ENCODE peak calls at places on chromosomes 11 and 22, in six cellular contexts. U, P, Y, J, L and M are unnamed samples. For H3K4me1, the result is how much of the 10 kb centered on the place peaks cover.

GRCh38 chr22:28943501-28943879 is 60.1 kb downstream of the ZNRF3 start:
- DNase-seq in U (no peak), P (no peak), Y (no peak), J (no peak), L (peak), M (no peak)

GRCh38 chr11:45948341-45948740 is 25.9 kb downstream of the LARGE2 start:
- DNase-seq in U (no peak), P (no peak), Y (no peak), J (no peak), L (no peak), M (no peak)

GRCh38 chr22:29313126-29314071 is 2.1 kb downstream of the RASL10A start:
- DNase-seq in U (peak), P (peak), Y (no peak), J (peak), L (no peak), M (no peak)

GRCh38 chr11:103170865-103171264 is 61.6 kb downstream of the DYNC2H1 start:
- DNase-seq in U (no peak), P (peak), Y (no peak), J (no peak), L (no peak), M (peak)

GRCh38 chr11:61869636-61870428 is 21.5 kb downstream of the FADS3 start:
- DNase-seq in U (peak), P (no peak), Y (peak), J (peak), L (no peak), M (no peak)

GRCh38 chr22:19816372-19817119 is 38.1 kb downstream of the GNB1L start:
- DNase-seq in U (no peak), P (no peak), Y (no peak), J (no peak), L (no peak), M (no peak)

GRCh38 chr11:62923634-62924411 is 2.7 kb upstream of the CHRM1 start:
- DNase-seq in U (peak), P (no peak), Y (no peak), J (peak), L (peak), M (peak)

GRCh38 chr11:57546869-57547518 is 9.6 kb downstream of the SMTNL1 start:
- DNase-seq in U (peak), P (peak), Y (peak), J (peak), L (peak), M (peak)

GRCh38 chr11:121696177-121696863 is 243.6 kb upstream of the SORL1-AS1 start:
- DNase-seq in U (no peak), P (no peak), Y (no peak), J (no peak), L (peak), M (no peak)

GRCh38 chr11:36333897-36334296 is 37.8 kb downstream of the PRR5L start:
- DNase-seq in U (peak), P (peak), Y (no peak), J (peak), L (peak), M (no peak)

GRCh38 chr11:9267680-9268079 is 2.5 kb upstream of the DENND5A start:
- DNase-seq in U (no peak), P (no peak), Y (no peak), J (no peak), L (no peak), M (no peak)

GRCh38 chr11:10322401-10322800 is 17.5 kb downstream of the ADM start:
- DNase-seq in U (no peak), P (no peak), Y (no peak), J (no peak), L (no peak), M (no peak)

GRCh38 chr22:32564170-32565001 is 89.8 kb downstream of the FBXO7 start:
- DNase-seq in U (no peak), P (peak), Y (no peak), J (no peak), L (no peak), M (no peak)

GRCh38 chr11:38553033-38553432 is 1955.0 kb upstream of the RAG2 start:
- DNase-seq in U (no peak), P (peak), Y (no peak), J (no peak), L (peak), M (no peak)

GRCh38 chr22:50523806-50524663 is 1.4 kb downstream of the SCO2 start:
- DNase-seq in U (no peak), P (no peak), Y (peak), J (no peak), L (no peak), M (peak)

GRCh38 chr22:38721551-38721950 is 15.8 kb downstream of the GTPBP1 start:
- DNase-seq in U (no peak), P (no peak), Y (no peak), J (no peak), L (no peak), M (no peak)

GRCh38 chr11:10208045-10208674 is 85.9 kb downstream of the SBF2 start:
- DNase-seq in U (peak), P (peak), Y (peak), J (peak), L (peak), M (no peak)

GRCh38 chr22:21948824-21949568 is 3.7 kb downstream of the PPM1F start:
- DNase-seq in U (no peak), P (no peak), Y (no peak), J (no peak), L (no peak), M (no peak)

GRCh38 chr22:48744283-48744641 is 1083.4 kb downstream of the BRD1 start:
- DNase-seq in U (no peak), P (no peak), Y (peak), J (no peak), L (no peak), M (no peak)

GRCh38 chr11:101434241-101434640 is 149.6 kb downstream of the TRPC6 start:
- DNase-seq in U (no peak), P (no peak), Y (no peak), J (no peak), L (no peak), M (no peak)

GRCh38 chr11:57473208-57473930 is 13.0 kb downstream of the RTN4RL2 start:
- DNase-seq in U (peak), P (no peak), Y (no peak), J (no peak), L (peak), M (no peak)

GRCh38 chr11:68927280-68928107 is 23.8 kb downstream of the IGHMBP2 start:
- DNase-seq in U (no peak), P (peak), Y (no peak), J (no peak), L (no peak), M (no peak)

GRCh38 chr22:16563555-16564520 is 28.8 kb downstream of the CCT8L2 start:
- DNase-seq in U (no peak), P (no peak), Y (no peak), J (no peak), L (no peak), M (no peak)

GRCh38 chr22:40289991-40290459 is 56.3 kb upstream of the ADSL start:
- DNase-seq in U (no peak), P (no peak), Y (no peak), J (no peak), L (no peak), M (no peak)

DNA sequence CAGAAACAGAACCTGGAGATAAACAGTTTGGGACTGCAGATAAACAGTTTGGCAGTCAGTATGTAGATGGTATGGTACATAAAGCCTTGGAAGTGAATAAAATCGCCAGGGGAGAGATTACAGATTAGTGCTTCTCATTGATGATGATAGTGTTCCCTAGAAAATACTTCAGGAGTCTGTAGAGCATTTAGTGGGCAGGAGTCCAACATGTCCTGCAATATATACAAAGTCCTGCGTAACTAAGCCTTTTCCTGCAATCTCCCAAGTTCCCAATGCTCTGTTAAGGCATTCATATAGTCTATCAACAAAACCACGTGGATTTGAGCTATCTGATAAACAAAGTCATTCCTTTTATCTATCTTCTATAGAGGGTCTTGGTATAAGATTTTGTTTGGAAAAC is 35.1 kb downstream of the NARS2 start:
- DNase-seq in U (no peak), P (peak), Y (peak), J (no peak), L (no peak), M (no peak)
- H3K4me1 ChIP-seq in U (under half), P (under half), Y (under half), J (under half), L (under half), M (under half)

GRCh38 chr11:1390603-1391164 is 950 bp downstream of the BRSK2 start:
- DNase-seq in U (no peak), P (no peak), Y (peak), J (peak), L (no peak), M (no peak)
- TF ChIP-seq EZH2 in U (no peak), P (peak), Y (peak), J (no peak), L (peak), M (no peak)

GRCh38 chr11:12124306-12124705 is 13.9 kb downstream of the MICAL2 start:
- DNase-seq in U (no peak), P (no peak), Y (no peak), J (no peak), L (no peak), M (no peak)
- H3K4me1 ChIP-seq in U (half or more), P (half or more), Y (under half), J (under half), L (under half), M (half or more)

GRCh38 chr11:130448039-130448415 is 418 bp upstream of the ADAMTS15 start:
- DNase-seq in U (no peak), P (no peak), Y (no peak), J (no peak), L (no peak), M (no peak)

GRCh38 chr11:130451261-130452019 is 3.0 kb downstream of the ADAMTS15 start:
- DNase-seq in U (no peak), P (peak), Y (no peak), J (no peak), L (peak), M (peak)

GRCh38 chr11:130449996-130450419 is 1.6 kb downstream of the ADAMTS15 start:
- DNase-seq in U (peak), P (peak), Y (peak), J (peak), L (no peak), M (no peak)

GRCh38 chr11:130448416-130449068 is at the start of gene ADAMTS15:
- DNase-seq in U (no peak), P (peak), Y (peak), J (peak), L (peak), M (peak)

DNA sequence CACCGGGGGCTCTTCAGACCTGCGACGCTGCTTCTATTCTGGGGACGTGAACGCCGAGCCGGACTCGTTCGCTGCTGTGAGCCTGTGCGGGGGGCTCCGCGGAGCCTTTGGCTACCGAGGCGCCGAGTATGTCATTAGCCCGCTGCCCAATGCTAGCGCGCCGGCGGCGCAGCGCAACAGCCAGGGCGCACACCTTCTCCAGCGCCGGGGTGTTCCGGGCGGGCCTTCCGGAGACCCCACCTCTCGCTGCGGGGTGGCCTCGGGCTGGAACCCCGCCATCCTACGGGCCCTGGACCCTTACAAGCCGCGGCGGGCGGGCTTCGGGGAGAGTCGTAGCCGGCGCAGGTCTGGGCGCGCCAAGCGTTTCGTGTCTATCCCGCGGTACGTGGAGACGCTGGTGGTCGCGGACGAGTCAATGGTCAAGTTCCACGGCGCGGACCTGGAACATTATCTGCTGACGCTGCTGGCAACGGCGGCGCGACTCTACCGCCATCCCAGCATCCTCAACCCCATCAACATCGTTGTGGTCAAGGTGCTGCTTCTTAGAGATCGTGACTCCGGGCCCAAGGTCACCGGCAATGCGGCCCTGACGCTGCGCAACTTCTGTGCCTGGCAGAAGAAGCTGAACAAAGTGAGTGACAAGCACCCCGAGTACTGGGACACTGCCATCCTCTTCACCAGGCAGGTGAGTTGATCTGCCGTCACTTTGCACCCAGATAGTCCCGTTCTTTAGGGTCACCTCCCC is 973 bp downstream of the ADAMTS15 start:
- DNase-seq in U (no peak), P (no peak), Y (no peak), J (peak), L (no peak), M (no peak)
- TF ChIP-seq EZH2 in U (no peak), P (no peak), Y (no peak), J (peak), L (peak), M (no peak)

GRCh38 chr11:114152785-114153184 is 93.3 kb downstream of the ZBTB16 start:
- DNase-seq in U (no peak), P (no peak), Y (no peak), J (no peak), L (no peak), M (no peak)
- H3K4me1 ChIP-seq in U (under half), P (under half), Y (under half), J (under half), L (under half), M (under half)

GRCh38 chr11:34671946-34672345 is 51.1 kb downstream of the EHF start:
- DNase-seq in U (no peak), P (no peak), Y (no peak), J (peak), L (no peak), M (no peak)
- TF ChIP-seq EZH2 in U (no peak), P (no peak), Y (no peak), J (no peak), L (no peak), M (no peak)

DNA sequence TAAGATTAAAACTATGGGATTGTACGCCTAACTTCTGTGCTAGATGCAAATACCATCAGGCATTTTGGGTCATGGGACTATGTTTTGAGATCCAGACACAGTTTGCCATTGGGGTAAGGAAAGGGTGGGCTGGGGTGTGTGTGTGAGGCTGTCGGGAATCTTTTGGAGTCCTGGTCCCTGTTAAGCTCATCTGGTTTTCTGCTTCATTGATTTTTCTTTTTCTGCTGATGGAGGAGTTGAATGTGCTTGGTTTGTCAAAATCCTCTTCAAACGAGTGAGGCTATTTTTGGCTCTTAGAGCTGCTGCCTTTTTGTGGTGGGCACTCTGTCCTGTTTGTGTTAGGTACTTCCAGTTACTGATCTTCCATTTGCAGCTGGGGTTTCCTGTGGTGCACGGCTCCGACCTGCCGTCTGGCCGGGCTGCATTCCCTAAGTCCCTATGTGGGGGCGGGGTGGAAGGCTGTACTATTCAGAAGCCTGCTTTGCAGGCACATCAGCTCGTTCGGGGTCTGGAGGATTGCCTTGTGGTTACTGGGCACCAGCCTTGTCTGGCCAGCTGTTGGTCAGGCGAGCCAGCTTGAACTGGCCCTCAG is 2.9 kb downstream of the BCR start:
- DNase-seq in U (peak), P (peak), Y (peak), J (peak), L (peak), M (peak)
- H3K4me1 ChIP-seq in U (half or more), P (under half), Y (half or more), J (half or more), L (under half), M (under half)

DNA sequence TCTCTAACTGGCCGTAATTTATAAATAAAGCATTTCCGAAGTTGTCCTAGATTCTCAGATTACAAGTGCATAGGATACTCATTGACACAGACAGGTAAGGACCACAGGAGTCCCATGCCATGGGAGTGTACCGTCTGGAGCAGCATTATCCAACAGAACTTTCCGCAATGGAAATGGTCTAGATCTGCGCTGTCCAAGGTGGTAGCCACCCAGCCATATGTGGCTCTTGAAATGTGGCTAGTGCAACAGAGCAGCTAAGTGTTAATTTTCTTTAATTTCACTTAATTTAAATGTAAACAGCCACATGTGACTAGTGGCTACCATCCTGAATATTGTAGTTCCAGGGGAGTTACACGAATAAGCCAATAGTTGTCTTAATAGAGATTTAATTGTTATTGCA is 71.3 kb downstream of the GALNT18 start:
- DNase-seq in U (no peak), P (no peak), Y (no peak), J (no peak), L (no peak), M (no peak)
- TF ChIP-seq EZH2 in U (no peak), P (no peak), Y (no peak), J (no peak), L (no peak), M (no peak)

DNA sequence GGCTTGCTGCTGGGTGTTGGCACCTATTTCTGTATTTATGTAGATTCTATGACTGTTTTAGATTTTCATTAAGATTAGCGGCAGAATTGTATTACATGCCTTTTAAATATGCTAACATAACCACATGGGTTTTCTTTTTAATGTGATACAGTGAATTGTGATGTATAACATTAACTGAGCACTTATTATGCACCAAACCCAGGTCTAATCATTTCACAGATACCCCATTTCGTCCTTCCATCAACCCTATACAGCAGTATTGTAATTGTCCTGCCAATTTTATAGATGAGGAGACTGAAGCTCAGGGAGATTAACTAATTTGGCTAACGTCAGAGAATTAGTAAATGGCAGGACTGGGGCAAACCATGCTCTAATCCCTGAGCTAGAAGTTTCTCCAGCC is 38.4 kb downstream of the PACSIN2 start:
- DNase-seq in U (no peak), P (no peak), Y (no peak), J (no peak), L (no peak), M (no peak)
- H3K4me1 ChIP-seq in U (under half), P (under half), Y (under half), J (under half), L (under half), M (under half)

GRCh38 chr11:114176321-114176720 is 116.8 kb downstream of the ZBTB16 start:
- DNase-seq in U (no peak), P (no peak), Y (no peak), J (no peak), L (no peak), M (no peak)

GRCh38 chr11:114181195-114181594 is 115.0 kb upstream of the NNMT start:
- DNase-seq in U (no peak), P (no peak), Y (no peak), J (no peak), L (no peak), M (no peak)

GRCh38 chr11:114180301-114181055 is 115.7 kb upstream of the NNMT start:
- DNase-seq in U (no peak), P (peak), Y (peak), J (peak), L (peak), M (no peak)

GRCh38 chr11:114179234-114179941 is 116.8 kb upstream of the NNMT start:
- DNase-seq in U (no peak), P (peak), Y (peak), J (no peak), L (no peak), M (no peak)

DNA sequence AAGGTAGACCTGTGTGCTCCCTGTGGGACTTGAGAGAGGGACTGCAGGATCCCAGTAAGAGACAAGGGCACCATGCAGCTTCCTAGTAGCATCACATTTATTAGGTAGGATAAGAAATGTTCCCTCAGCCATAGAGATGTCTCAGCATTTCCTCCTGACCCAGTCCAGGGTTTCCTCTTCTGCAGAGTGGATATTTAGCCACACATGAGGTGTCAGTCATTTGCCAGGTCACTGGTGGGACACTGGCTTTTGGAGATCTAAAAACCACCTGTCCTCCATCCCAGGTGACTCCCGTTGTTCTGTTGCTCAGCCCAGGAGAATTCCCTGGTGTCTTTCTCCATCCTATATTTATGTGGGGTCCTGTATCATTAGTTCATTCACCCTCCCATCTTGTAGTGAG is 117.5 kb upstream of the NNMT start:
- DNase-seq in U (no peak), P (no peak), Y (no peak), J (no peak), L (no peak), M (no peak)
- TF ChIP-seq EZH2 in U (no peak), P (no peak), Y (no peak), J (no peak), L (no peak), M (no peak)